ENCODE peak calls at places on chromosome 19, in eight cellular contexts. Q is RWPE1; X is fibroblast of lung; F is stomach; A is tibial artery; U is endodermal cell; R is CD4-positive, alpha-beta T cell; D is IMR-90. J is an unnamed sample.

GRCh38 chr19:18562086-18562485 is 4.4 kb downstream of the KXD1 start:
- DNase-seq in Q (no peak), X (no peak), F (no peak), A (peak), U (no peak), R (no peak), D (no peak), J (no peak)

GRCh38 chr19:46998445-46999142 is 21.0 kb upstream of the NPAS1 start:
- DNase-seq in Q (no peak), X (no peak), F (no peak), A (no peak), U (no peak), R (no peak), D (no peak), J (no peak)

GRCh38 chr19:934197-934840 is 8.5 kb downstream of the ARID3A start:
- DNase-seq in Q (no peak), X (no peak), F (no peak), A (no peak), U (no peak), R (no peak), D (no peak), J (no peak)

GRCh38 chr19:39154626-39155100 is 29.1 kb downstream of the PAK4 start:
- DNase-seq in Q (peak), X (no peak), F (peak), A (no peak), U (peak), R (no peak), D (no peak), J (no peak)

GRCh38 chr19:52658595-52658994 is 20.4 kb upstream of the ZNF83 start:
- DNase-seq in Q (no peak), X (no peak), F (no peak), A (no peak), U (no peak), R (no peak), D (no peak), J (no peak)

GRCh38 chr19:51711702-51712101 is 12.1 kb downstream of the HAS1 start:
- DNase-seq in Q (no peak), X (no peak), F (no peak), A (no peak), U (no peak), R (no peak), D (no peak), J (no peak)

GRCh38 chr19:2255982-2256685 is at the start of gene JSRP1:
- DNase-seq in Q (no peak), X (no peak), F (no peak), A (no peak), U (no peak), R (no peak), D (no peak), J (no peak)

GRCh38 chr19:1650627-1651009 is 1.8 kb downstream of the TCF3 start:
- DNase-seq in Q (peak), X (peak), F (no peak), A (peak), U (peak), R (no peak), D (peak), J (no peak)

GRCh38 chr19:38649305-38650179 is 2.1 kb downstream of the ACTN4 start:
- DNase-seq in Q (peak), X (no peak), F (peak), A (no peak), U (peak), R (no peak), D (no peak), J (no peak)

GRCh38 chr19:54178581-54179261 is 5.8 kb upstream of the TMC4 start:
- DNase-seq in Q (no peak), X (no peak), F (peak), A (no peak), U (peak), R (no peak), D (no peak), J (no peak)

GRCh38 chr19:2101417-2102335 is 5.0 kb downstream of the IZUMO4 start:
- DNase-seq in Q (no peak), X (no peak), F (no peak), A (no peak), U (no peak), R (no peak), D (no peak), J (no peak)

GRCh38 chr19:58326914-58327726 is at the start of gene ZSCAN22:
- DNase-seq in Q (peak), X (peak), F (peak), A (peak), U (peak), R (peak), D (peak), J (peak)

GRCh38 chr19:19276851-19277250 is 3.8 kb upstream of the TM6SF2 start:
- DNase-seq in Q (no peak), X (no peak), F (no peak), A (no peak), U (no peak), R (no peak), D (no peak), J (no peak)

GRCh38 chr19:33250500-33250899 is 24.9 kb upstream of the SLC7A10 start:
- DNase-seq in Q (no peak), X (no peak), F (no peak), A (no peak), U (no peak), R (no peak), D (no peak), J (no peak)

GRCh38 chr19:16520074-16520973 is 21.9 kb downstream of the CHERP start:
- DNase-seq in Q (no peak), X (no peak), F (no peak), A (no peak), U (no peak), R (no peak), D (no peak), J (no peak)

GRCh38 chr19:16516923-16517610 is 20.9 kb downstream of the C19orf44 start:
- DNase-seq in Q (no peak), X (no peak), F (no peak), A (no peak), U (no peak), R (no peak), D (no peak), J (no peak)

GRCh38 chr19:16519230-16519687 is 23.0 kb downstream of the CHERP start:
- DNase-seq in Q (no peak), X (no peak), F (no peak), A (no peak), U (no peak), R (no peak), D (no peak), J (no peak)

GRCh38 chr19:16518061-16518460 is 21.9 kb downstream of the C19orf44 start:
- DNase-seq in Q (no peak), X (no peak), F (no peak), A (no peak), U (no peak), R (no peak), D (no peak), J (no peak)

DNA sequence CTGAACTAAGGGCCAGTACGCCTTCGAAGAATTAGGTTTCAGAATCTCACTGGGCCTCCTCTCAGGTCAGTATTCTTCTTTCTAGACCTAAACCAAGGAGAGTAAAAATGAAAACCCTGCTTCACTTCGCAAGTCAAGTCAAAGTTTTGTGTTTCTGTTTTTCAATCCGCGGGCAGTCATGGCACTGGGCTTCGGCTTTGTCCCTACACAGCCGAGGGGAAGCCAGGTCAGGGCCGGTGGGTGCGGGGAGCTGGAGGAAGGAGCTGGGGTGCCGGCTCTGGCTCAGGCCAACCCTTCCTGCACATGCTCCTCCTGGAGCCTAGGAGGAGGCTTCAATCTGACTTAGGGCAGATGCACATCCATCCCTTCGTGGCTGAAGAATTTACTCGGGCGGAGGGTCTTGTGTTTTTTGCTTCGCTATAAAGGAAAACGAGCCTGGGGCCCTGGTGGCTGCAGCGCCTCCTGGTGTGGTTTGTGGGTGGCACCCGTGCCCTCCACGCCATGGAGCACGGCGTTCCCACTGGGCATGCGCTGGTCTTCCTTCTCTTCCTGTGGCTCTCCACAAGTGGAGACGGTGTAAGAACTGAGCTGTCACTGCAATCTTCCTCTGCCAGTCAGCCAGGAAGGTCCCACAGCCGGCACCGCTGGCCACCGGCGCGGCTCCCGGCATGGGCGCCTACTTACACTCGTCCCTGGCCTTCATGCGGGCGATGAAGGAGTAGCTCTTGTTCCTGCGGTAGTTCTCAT is 22.5 kb downstream of the C19orf44 start:
- DNase-seq in Q (no peak), X (no peak), F (no peak), A (no peak), U (peak), R (no peak), D (no peak), J (no peak)
- TF ChIP-seq CTCF in Q (no peak), X (no peak), F (no peak), A (no peak), U (peak), R (no peak), D (peak), J (no peak)

GRCh38 chr19:29662604-29663404 is 2.5 kb upstream of the PLEKHF1 start:
- DNase-seq in Q (peak), X (peak), F (peak), A (peak), U (no peak), R (no peak), D (peak), J (no peak)

GRCh38 chr19:29665215-29665825 is at the start of gene PLEKHF1:
- DNase-seq in Q (peak), X (peak), F (peak), A (peak), U (peak), R (peak), D (peak), J (peak)

GRCh38 chr19:29665826-29666633 is 769 bp downstream of the PLEKHF1 start:
- DNase-seq in Q (no peak), X (peak), F (peak), A (peak), U (peak), R (no peak), D (peak), J (peak)

GRCh38 chr19:29663861-29664752 is 1.2 kb upstream of the PLEKHF1 start:
- DNase-seq in Q (no peak), X (no peak), F (no peak), A (no peak), U (no peak), R (no peak), D (peak), J (no peak)

GRCh38 chr19:29664753-29665214 is 477 bp upstream of the PLEKHF1 start:
- DNase-seq in Q (no peak), X (no peak), F (no peak), A (no peak), U (no peak), R (no peak), D (no peak), J (no peak)
- TF ChIP-seq CTCF in Q (no peak), X (no peak), F (no peak), A (no peak), U (peak), R (peak), D (no peak), J (peak)

GRCh38 chr19:5143471-5144411 is 174.8 kb downstream of the KDM4B start:
- DNase-seq in Q (no peak), X (no peak), F (no peak), A (no peak), U (no peak), R (no peak), D (no peak), J (no peak)
- TF ChIP-seq CTCF in Q (no peak), X (no peak), F (no peak), A (no peak), U (no peak), R (no peak), D (no peak), J (no peak)

DNA sequence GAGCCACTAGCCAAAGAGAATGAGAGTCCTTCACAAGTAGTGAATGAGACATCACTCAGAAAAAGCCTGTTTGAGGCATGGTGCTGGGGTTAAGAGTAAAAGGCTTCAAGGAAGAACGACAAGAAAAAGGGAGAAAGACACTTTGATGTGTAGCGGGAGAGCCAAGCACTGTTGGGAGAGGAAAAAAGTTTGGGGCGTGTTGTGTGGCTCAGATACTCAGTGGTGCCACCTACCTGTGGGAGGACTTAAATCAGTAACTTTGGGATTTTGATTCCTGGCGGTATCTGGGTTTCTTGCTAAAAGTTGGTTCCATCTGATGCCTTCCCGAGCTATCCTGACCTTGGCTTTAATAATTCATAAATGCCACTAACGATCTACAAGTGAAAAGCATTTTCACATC is 12.3 kb downstream of the ELSPBP1 start:
- DNase-seq in Q (no peak), X (no peak), F (no peak), A (no peak), U (peak), R (no peak), D (no peak), J (no peak)
- TF ChIP-seq CTCF in Q (no peak), X (no peak), F (no peak), A (no peak), U (peak), R (peak), D (no peak), J (no peak)

DNA sequence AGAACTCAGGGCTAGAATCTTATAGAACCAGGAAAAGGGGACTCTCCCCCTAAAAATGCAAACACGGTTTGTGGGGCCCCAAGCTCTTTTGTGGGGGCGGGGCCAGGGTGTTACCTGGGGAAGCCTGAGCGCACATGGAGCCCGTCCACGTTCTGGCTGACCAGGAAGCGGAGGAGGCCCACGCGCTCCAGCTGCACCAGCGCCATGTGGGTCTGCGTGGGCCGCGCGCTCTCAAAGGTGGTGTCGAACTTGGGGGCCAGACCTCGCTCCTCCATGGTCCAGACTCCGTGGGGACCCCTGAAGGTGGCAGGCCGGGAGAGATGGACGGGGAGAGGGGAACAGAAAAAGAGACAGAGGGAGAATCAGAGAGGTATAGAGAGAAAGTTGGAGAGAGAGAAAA is 3.4 kb downstream of the SIRT6 start:
- DNase-seq in Q (no peak), X (no peak), F (no peak), A (no peak), U (no peak), R (no peak), D (no peak), J (no peak)
- TF ChIP-seq CTCF in Q (no peak), X (no peak), F (no peak), A (no peak), U (no peak), R (no peak), D (no peak), J (no peak)

GRCh38 chr19:48646192-48646911 is 365 bp upstream of the CA11 start:
- DNase-seq in Q (peak), X (peak), F (peak), A (peak), U (peak), R (peak), D (peak), J (peak)
- TF ChIP-seq CTCF in Q (peak), X (peak), F (peak), A (peak), U (peak), R (peak), D (peak), J (peak)

GRCh38 chr19:9323919-9324583 is at the start of gene ZNF559:
- DNase-seq in Q (peak), X (peak), F (peak), A (peak), U (peak), R (peak), D (peak), J (peak)
- TF ChIP-seq CTCF in Q (peak), X (peak), F (no peak), A (peak), U (peak), R (peak), D (peak), J (peak)

GRCh38 chr19:11304936-11305335 is 9.0 kb downstream of the TSPAN16 start:
- DNase-seq in Q (no peak), X (no peak), F (no peak), A (no peak), U (no peak), R (no peak), D (no peak), J (no peak)

GRCh38 chr19:11300811-11301120 is 4.8 kb downstream of the TSPAN16 start:
- DNase-seq in Q (no peak), X (no peak), F (no peak), A (no peak), U (no peak), R (no peak), D (no peak), J (no peak)

GRCh38 chr19:11295665-11296245 is at the start of gene TSPAN16:
- DNase-seq in Q (no peak), X (no peak), F (no peak), A (peak), U (peak), R (no peak), D (no peak), J (no peak)

GRCh38 chr19:11296264-11296663 is 304 bp downstream of the TSPAN16 start:
- DNase-seq in Q (no peak), X (no peak), F (no peak), A (peak), U (no peak), R (no peak), D (no peak), J (no peak)

DNA sequence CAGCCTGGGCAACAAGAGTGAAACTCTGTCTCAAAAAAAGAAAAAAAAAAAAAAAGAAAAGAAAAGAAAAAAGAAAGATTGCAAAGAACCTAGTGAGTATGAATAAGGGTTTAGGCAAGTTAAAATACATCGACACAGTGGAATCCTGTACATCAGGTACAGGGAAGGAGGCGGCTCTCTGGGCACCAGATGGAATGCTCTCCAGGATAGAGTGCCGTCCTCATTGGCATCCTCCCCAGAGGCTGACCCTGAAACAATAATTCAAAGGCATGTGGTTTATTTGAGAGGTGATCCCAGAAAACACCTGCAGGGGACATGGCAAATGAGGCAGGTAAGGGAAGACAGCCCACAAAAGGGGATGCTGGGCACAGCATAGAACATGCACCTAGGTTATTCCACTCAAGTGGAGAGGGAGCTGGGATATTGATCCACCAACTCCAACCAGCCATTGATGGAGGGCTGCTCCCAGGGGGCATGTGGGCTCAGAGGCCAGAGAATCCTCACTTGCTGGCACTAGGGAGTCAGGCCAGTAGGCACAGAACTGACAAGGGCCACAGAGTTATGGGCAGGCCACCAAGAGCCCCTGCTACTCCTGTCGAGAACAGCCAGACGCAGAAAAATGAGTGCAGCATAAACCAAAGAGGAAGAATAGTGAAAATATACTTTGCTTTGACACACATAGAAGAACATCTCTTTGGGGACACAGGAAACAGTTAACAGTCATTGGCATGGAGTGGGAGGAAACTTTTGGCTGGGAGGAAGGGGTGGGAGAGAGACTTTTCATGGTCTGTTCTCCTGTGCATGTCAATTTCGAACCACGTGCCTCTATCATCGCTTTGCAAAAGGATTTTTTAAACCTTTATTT is 4.2 kb downstream of the TSPAN16 start:
- DNase-seq in Q (no peak), X (no peak), F (no peak), A (no peak), U (no peak), R (no peak), D (no peak), J (no peak)
- TF ChIP-seq CTCF in Q (no peak), X (no peak), F (no peak), A (no peak), U (no peak), R (no peak), D (no peak), J (no peak)

GRCh38 chr19:35695895-35696422 is 8.4 kb upstream of the ZBTB32 start:
- DNase-seq in Q (no peak), X (no peak), F (no peak), A (no peak), U (no peak), R (no peak), D (no peak), J (no peak)

GRCh38 chr19:35693422-35693821 is 10.9 kb upstream of the ZBTB32 start:
- DNase-seq in Q (no peak), X (no peak), F (no peak), A (no peak), U (no peak), R (no peak), D (no peak), J (no peak)

GRCh38 chr19:35696835-35697234 is 7.5 kb upstream of the ZBTB32 start:
- DNase-seq in Q (no peak), X (no peak), F (no peak), A (no peak), U (no peak), R (no peak), D (no peak), J (peak)

GRCh38 chr19:35692010-35692409 is 12.3 kb upstream of the ZBTB32 start:
- DNase-seq in Q (no peak), X (no peak), F (no peak), A (no peak), U (no peak), R (no peak), D (no peak), J (no peak)

GRCh38 chr19:35693835-35694599 is 10.3 kb upstream of the ZBTB32 start:
- DNase-seq in Q (peak), X (peak), F (peak), A (peak), U (peak), R (peak), D (peak), J (peak)
- TF ChIP-seq CTCF in Q (peak), X (peak), F (peak), A (peak), U (peak), R (peak), D (peak), J (peak)

DNA sequence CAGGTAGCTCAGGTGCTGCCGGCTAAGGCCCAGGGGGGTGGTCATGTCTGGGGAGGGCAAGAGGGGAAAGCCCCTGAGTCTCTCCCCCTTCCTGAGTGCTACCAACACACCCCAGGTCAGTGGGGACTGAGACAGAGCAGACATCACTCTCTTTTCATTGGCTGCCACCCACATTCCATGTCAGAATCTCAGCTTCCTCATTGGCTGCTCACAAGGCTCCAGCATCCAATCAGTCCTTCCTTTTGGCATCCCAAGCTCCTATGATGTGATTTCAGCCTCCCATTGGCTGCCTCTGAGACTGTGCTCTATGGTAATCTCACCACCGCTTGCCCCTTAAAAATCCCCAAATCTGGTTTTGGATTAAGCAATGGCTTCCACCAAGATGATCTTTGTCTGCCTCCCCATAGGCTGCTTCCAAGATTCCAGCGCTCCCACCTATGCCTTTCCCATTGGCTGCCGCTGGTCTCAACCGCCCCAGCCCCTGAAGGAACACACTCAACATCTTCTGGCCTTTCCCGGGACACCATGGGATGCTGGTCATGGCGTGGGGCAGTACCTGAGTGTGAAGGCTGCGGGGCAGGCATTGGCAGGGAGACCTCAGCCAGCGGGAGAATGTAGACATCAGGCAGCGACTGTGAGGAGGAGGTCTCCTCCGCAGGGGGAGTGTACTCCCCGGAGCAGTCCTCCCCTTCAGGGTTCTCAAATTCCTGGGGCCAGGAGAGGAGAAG is 2.0 kb downstream of the LMTK3 start:
- DNase-seq in Q (no peak), X (no peak), F (no peak), A (no peak), U (peak), R (no peak), D (no peak), J (peak)
- TF ChIP-seq CTCF in Q (no peak), X (no peak), F (no peak), A (no peak), U (no peak), R (no peak), D (no peak), J (no peak)

J was measured in GM13976.